ENCODE peak calls at places on chromosomes 3 and 15, in five cellular contexts. One of them, this sample, is unnamed.

GRCh38 chr3:157199841-157200240 is 39.9 kb upstream of the CCNL1 start:
- DNase-seq in heart left ventricle: no peak
- DNase-seq in body of pancreas: no peak
- DNase-seq in ovary: no peak
- DNase-seq in A549: no peak
- DNase-seq in this sample: no peak

GRCh38 chr3:95408464-95408862 is 1345.6 kb downstream of the NSUN3 start:
- DNase-seq in A549: no peak
- DNase-seq in ovary: no peak
- DNase-seq in body of pancreas: no peak
- DNase-seq in heart left ventricle: no peak
- DNase-seq in this sample: no peak

GRCh38 chr3:88150371-88150770 is 612 bp downstream of the C3orf38 start:
- DNase-seq in A549: no peak
- DNase-seq in heart left ventricle: no peak
- DNase-seq in ovary: no peak
- DNase-seq in body of pancreas: no peak
- DNase-seq in this sample: no peak

GRCh38 chr15:40320931-40321371 is 2.5 kb upstream of the INAFM2 start:
- DNase-seq in body of pancreas: peak; percentile 71
- DNase-seq in ovary: peak; percentile 41
- DNase-seq in A549: peak; percentile 48
- DNase-seq in heart left ventricle: no peak
- DNase-seq in this sample: peak; percentile 64

GRCh38 chr3:71728632-71729342 is 3.6 kb upstream of the EIF4E3 start:
- DNase-seq in heart left ventricle: no peak
- DNase-seq in A549: peak; percentile 14
- DNase-seq in body of pancreas: peak; percentile 17
- DNase-seq in ovary: no peak
- DNase-seq in this sample: no peak

GRCh38 chr3:79030157-79030556 is 737.6 kb downstream of the ROBO1 start:
- DNase-seq in A549: no peak
- DNase-seq in heart left ventricle: no peak
- DNase-seq in ovary: no peak
- DNase-seq in body of pancreas: no peak
- DNase-seq in this sample: no peak

GRCh38 chr3:133377396-133377795 is 22.5 kb upstream of the BFSP2 start:
- DNase-seq in heart left ventricle: no peak
- DNase-seq in A549: peak; percentile 27
- DNase-seq in body of pancreas: no peak
- DNase-seq in ovary: no peak
- DNase-seq in this sample: no peak

GRCh38 chr15:85704021-85704420 is 90.7 kb downstream of the KLHL25 start:
- DNase-seq in heart left ventricle: no peak
- DNase-seq in A549: no peak
- DNase-seq in ovary: no peak
- DNase-seq in body of pancreas: peak; percentile 27
- DNase-seq in this sample: no peak

GRCh38 chr3:45145681-45146614 is at the start of gene CDCP1:
- DNase-seq in A549: no peak
- DNase-seq in ovary: no peak
- DNase-seq in heart left ventricle: no peak
- DNase-seq in body of pancreas: peak; percentile 80
- DNase-seq in this sample: peak; percentile 74

GRCh38 chr3:50171540-50172301 is 16.6 kb downstream of the SEMA3F start:
- DNase-seq in heart left ventricle: no peak
- DNase-seq in A549: no peak
- DNase-seq in ovary: no peak
- DNase-seq in body of pancreas: peak; percentile 82
- DNase-seq in this sample: no peak

GRCh38 chr15:96268421-96269204 is 61.9 kb upstream of the NR2F2 start:
- DNase-seq in heart left ventricle: no peak
- DNase-seq in body of pancreas: no peak
- DNase-seq in ovary: no peak
- DNase-seq in A549: peak; percentile 34
- DNase-seq in this sample: no peak

GRCh38 chr3:132749786-132750185 is 27.6 kb upstream of the NPHP3 start:
- DNase-seq in A549: no peak
- DNase-seq in ovary: no peak
- DNase-seq in heart left ventricle: no peak
- DNase-seq in body of pancreas: no peak
- DNase-seq in this sample: no peak

GRCh38 chr3:101531473-101532086 is 18.6 kb upstream of the SENP7 start:
- DNase-seq in heart left ventricle: no peak
- DNase-seq in A549: no peak
- DNase-seq in body of pancreas: no peak
- DNase-seq in ovary: no peak
- DNase-seq in this sample: no peak

GRCh38 chr15:63880744-63881143 is 47.0 kb upstream of the HERC1 start:
- DNase-seq in heart left ventricle: no peak
- DNase-seq in ovary: no peak
- DNase-seq in body of pancreas: no peak
- DNase-seq in A549: no peak
- DNase-seq in this sample: no peak
- TF ChIP-seq POLR2A in heart left ventricle: no peak
- TF ChIP-seq POLR2A in ovary: no peak
- TF ChIP-seq POLR2A in body of pancreas: no peak
- TF ChIP-seq POLR2A in A549: no peak
- TF ChIP-seq POLR2A in this sample: no peak

DNA sequence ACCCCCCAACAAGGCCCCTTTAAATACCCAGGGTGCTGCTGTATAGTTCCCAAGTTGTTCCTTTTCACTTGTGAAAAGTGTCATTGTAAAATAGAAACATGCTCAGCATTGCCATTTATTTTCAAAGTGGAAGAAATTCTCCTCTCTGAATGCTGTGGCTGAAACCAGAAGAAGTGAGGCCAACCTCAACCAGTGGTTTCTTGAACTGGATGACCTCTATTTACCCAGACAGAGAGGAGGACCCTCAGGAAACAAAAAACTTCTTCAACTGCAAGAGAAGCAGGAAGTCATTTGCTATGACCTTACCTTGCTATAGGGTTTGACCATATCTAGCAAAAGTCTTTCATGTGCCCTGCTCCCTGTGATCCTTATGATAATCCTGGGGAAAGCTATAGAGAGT is 209.7 kb upstream of the RARB start:
- DNase-seq in body of pancreas: no peak
- DNase-seq in A549: no peak
- DNase-seq in ovary: no peak
- DNase-seq in heart left ventricle: no peak
- DNase-seq in this sample: no peak
- TF ChIP-seq POLR2A in body of pancreas: no peak
- TF ChIP-seq POLR2A in A549: no peak
- TF ChIP-seq POLR2A in ovary: no peak
- TF ChIP-seq POLR2A in heart left ventricle: no peak
- TF ChIP-seq POLR2A in this sample: no peak

GRCh38 chr3:113773381-113773780 is 26.5 kb downstream of the ATP6V1A start:
- DNase-seq in body of pancreas: no peak
- DNase-seq in A549: no peak
- DNase-seq in ovary: no peak
- DNase-seq in heart left ventricle: no peak
- DNase-seq in this sample: no peak

GRCh38 chr3:113771993-113772392 is 25.2 kb downstream of the ATP6V1A start:
- DNase-seq in heart left ventricle: no peak
- DNase-seq in A549: no peak
- DNase-seq in ovary: no peak
- DNase-seq in body of pancreas: peak; percentile 55
- DNase-seq in this sample: no peak

GRCh38 chr3:113764698-113765097 is 17.9 kb downstream of the ATP6V1A start:
- DNase-seq in body of pancreas: no peak
- DNase-seq in ovary: no peak
- DNase-seq in A549: no peak
- DNase-seq in heart left ventricle: no peak
- DNase-seq in this sample: no peak

GRCh38 chr3:113769551-113769950 is 22.7 kb downstream of the ATP6V1A start:
- DNase-seq in heart left ventricle: no peak
- DNase-seq in ovary: no peak
- DNase-seq in A549: peak; percentile 5
- DNase-seq in body of pancreas: no peak
- DNase-seq in this sample: no peak
- TF ChIP-seq POLR2A in heart left ventricle: no peak
- TF ChIP-seq POLR2A in ovary: no peak
- TF ChIP-seq POLR2A in A549: no peak
- TF ChIP-seq POLR2A in body of pancreas: no peak
- TF ChIP-seq POLR2A in this sample: no peak

DNA sequence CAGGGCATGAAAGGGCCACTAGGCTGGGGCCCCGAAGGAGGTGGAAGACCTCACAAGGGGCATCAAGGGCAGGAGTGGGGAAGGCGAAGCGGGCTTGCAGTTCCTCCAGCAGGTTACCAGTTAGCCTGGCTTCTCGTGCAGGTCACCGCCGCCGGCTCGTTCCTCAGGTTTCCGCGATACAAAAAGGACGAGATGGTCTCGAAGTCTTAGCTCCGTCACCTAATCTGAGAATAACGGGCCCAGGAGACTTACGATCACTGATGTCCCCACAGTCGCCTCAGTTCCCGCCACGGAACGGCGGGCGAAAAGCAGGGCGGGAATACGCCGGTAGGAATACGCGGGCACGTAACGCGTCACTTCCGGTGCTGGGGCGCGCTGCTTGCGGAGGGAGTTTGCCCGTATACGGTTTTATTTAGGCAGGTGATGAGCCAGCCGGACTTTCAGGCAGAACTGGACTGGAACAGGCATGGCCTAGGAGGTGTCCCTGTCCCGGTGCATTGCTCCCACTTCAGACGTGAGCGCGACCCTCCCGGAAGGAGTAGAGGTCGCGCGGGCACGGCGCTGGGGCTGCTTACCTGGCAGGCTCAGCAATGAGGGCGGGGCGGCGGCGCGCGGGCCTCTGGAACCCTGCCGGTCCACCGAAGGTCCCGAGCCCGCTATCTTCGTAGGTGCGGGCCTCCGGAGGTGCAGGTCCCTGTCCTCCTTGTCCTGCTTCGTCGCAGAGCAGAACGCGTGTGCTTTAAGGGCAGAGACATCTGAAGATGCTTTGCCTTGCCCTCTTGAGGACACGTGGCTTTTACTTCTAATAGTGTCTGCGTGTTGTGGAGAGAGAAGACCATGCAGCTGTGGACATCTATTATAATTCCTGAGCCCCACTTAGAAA is at the start of gene RFC4:
- DNase-seq in body of pancreas: peak; percentile 87
- DNase-seq in heart left ventricle: peak; percentile 89
- DNase-seq in A549: peak; percentile 79
- DNase-seq in ovary: peak; percentile 89
- DNase-seq in this sample: peak; percentile 85
- TF ChIP-seq POLR2A in body of pancreas: peak; percentile 72
- TF ChIP-seq POLR2A in heart left ventricle: peak; percentile 56
- TF ChIP-seq POLR2A in A549: peak; percentile 69
- TF ChIP-seq POLR2A in ovary: peak; percentile 34
- TF ChIP-seq POLR2A in this sample: peak; percentile 53

DNA sequence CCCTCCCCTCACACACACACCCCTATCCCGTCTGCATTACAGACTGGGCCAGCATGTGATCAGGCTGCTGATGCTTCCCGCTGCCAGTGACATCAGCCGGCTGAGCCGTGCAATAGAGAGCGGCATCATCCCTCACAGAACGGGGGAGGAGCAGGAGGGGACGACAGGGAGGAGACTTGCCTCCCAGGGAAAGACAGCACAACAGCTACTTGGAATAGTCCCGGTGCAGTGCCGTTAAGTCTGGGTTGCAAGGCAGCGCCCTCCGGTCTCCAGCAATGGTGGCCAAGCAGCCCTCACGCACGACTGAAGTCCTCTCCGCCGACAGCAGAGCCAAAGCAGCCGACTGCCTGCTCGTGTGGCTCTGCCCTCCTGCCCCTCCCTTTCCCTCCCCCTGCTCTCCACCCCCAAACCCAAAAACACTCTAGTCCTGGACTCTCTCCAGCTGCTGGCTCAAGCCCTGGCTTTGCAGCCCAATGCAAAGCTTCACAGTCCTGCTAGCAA is 31.5 kb upstream of the RPS17 start:
- DNase-seq in body of pancreas: peak; percentile 64
- DNase-seq in ovary: peak; percentile 74
- DNase-seq in A549: no peak
- DNase-seq in heart left ventricle: peak; percentile 66
- DNase-seq in this sample: no peak
- TF ChIP-seq POLR2A in body of pancreas: peak; percentile 22
- TF ChIP-seq POLR2A in ovary: peak; percentile 22
- TF ChIP-seq POLR2A in A549: no peak
- TF ChIP-seq POLR2A in heart left ventricle: peak; percentile 18
- TF ChIP-seq POLR2A in this sample: no peak

DNA sequence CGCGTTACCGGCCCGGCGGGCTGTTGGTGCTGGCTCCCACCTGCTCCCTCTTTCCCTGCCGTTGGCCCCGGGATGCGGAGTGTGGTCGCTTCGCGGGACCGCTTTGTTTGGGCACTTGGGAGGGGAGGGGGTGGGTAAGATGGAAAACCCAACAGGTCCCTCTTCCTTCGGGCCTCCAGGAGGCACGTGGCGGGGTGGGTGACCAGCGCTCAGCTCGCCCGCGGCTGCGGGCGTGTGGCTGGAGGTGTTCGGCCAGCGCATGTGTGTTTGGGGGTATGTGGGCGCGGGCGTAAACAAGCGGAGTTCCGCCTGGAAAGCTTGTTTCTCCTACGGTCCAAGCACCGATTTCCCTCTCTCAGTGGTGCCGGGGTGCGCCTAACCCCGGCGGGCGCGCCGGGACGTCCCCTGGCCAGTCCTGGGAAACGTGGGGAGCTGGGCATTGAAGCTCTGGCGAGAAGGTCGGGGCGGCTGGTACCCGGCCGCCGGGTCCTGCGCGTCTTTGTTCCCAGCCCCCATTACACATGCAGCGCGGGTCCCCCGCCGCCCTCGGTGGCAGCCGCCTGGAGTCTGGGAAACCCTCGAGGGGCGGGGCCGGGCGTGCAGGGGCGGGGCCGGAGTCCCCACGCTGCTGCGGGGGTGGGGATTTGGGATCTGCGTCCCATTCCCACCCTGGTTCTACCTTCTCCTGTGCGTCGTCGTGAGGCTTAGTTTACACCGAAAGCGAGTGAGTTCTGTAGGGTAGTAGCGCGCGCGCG is 1.4 kb downstream of the ACVR2B start:
- DNase-seq in A549: peak; percentile 54
- DNase-seq in heart left ventricle: peak; percentile 73
- DNase-seq in body of pancreas: peak; percentile 92
- DNase-seq in ovary: peak; percentile 88
- DNase-seq in this sample: peak; percentile 83
- TF ChIP-seq POLR2A in A549: peak; percentile 24
- TF ChIP-seq POLR2A in heart left ventricle: no peak
- TF ChIP-seq POLR2A in body of pancreas: peak; percentile 86
- TF ChIP-seq POLR2A in ovary: peak; percentile 32
- TF ChIP-seq POLR2A in this sample: peak; percentile 54

This sample was measured in Peyer's patch.